ENCODE peak calls at places on chromosomes 4 and X, in ten cellular contexts. U is HFF-Myc, Y is H54, F is RWPE1, K is BE2C, V is T-helper 2 cell, G is MV-4-11, D is fibroblast of the aortic adventitia, C is left lung, J is retina. H is an unnamed sample.

GRCh38 chr4:4914965-4915845 is 55.7 kb downstream of the MSX1 start:
- DNase-seq in U (no peak), Y (no peak), F (no peak), K (no peak), V (no peak), G (no peak), D (peak; percentile 34), C (no peak), J (no peak), H (no peak)

GRCh38 chr4:40998680-40999358 is 215.5 kb downstream of the APBB2 start:
- DNase-seq in U (no peak), Y (no peak), F (peak; percentile 83), K (no peak), V (no peak), G (peak; percentile 51), D (no peak), C (no peak), J (no peak), H (no peak)

GRCh38 chrX:129568349-129568748 is 28.3 kb downstream of the OCRL start:
- DNase-seq in U (no peak), Y (no peak), F (no peak), K (no peak), V (no peak), G (no peak), D (no peak), C (no peak), J (no peak), H (no peak)

GRCh38 chrX:114581528-114582263 is 2.2 kb upstream of the HTR2C start:
- DNase-seq in U (no peak), Y (no peak), F (no peak), K (no peak), V (no peak), G (no peak), D (no peak), C (no peak), J (peak; percentile 60), H (no peak)

GRCh38 chrX:78455901-78456300 is 128.5 kb upstream of the CYSLTR1 start:
- DNase-seq in U (no peak), Y (peak; percentile 8), F (no peak), K (no peak), V (no peak), G (no peak), D (peak; percentile 58), C (no peak), J (no peak), H (peak; percentile 48)

GRCh38 chr4:25439913-25440477 is 62.9 kb downstream of the ANAPC4 start:
- DNase-seq in U (peak; percentile 56), Y (peak; percentile 38), F (peak; percentile 66), K (peak; percentile 65), V (no peak), G (peak; percentile 56), D (peak; percentile 90), C (no peak), J (peak; percentile 71), H (peak; percentile 22)

GRCh38 chr4:122012735-122013134 is 60.9 kb upstream of the TRPC3 start:
- DNase-seq in U (no peak), Y (no peak), F (no peak), K (no peak), V (no peak), G (peak; percentile 51), D (peak; percentile 67), C (no peak), J (no peak), H (no peak)

GRCh38 chr4:151055539-151055938 is 40.5 kb upstream of the LRBA start:
- DNase-seq in U (no peak), Y (no peak), F (no peak), K (no peak), V (no peak), G (no peak), D (no peak), C (no peak), J (no peak), H (no peak)

GRCh38 chrX:3326721-3327120 is 19.7 kb downstream of the MXRA5 start:
- DNase-seq in U (peak; percentile 56), Y (no peak), F (no peak), K (no peak), V (no peak), G (no peak), D (peak; percentile 9), C (no peak), J (no peak), H (no peak)

GRCh38 chr4:140102406-140102805 is 51.6 kb downstream of the MAML3 start:
- DNase-seq in U (no peak), Y (no peak), F (no peak), K (no peak), V (no peak), G (peak; percentile 51), D (no peak), C (no peak), J (no peak), H (no peak)

GRCh38 chr4:185902654-185903053 is 90.7 kb upstream of the SORBS2 start:
- DNase-seq in U (no peak), Y (no peak), F (no peak), K (no peak), V (no peak), G (no peak), D (peak; percentile 18), C (no peak), J (no peak), H (no peak)

GRCh38 chr4:10075953-10076391 is 40.6 kb downstream of the WDR1 start:
- DNase-seq in U (no peak), Y (no peak), F (no peak), K (no peak), V (no peak), G (no peak), D (no peak), C (peak; percentile 53), J (no peak), H (no peak)

GRCh38 chr4:152784490-152785195 is 4.9 kb downstream of the ARFIP1 start:
- DNase-seq in U (peak; percentile 57), Y (no peak), F (no peak), K (peak; percentile 75), V (no peak), G (peak; percentile 31), D (peak; percentile 71), C (no peak), J (no peak), H (no peak)

GRCh38 chrX:153953892-153954617 is 9.6 kb upstream of the RENBP start:
- DNase-seq in U (no peak), Y (no peak), F (no peak), K (no peak), V (no peak), G (no peak), D (no peak), C (no peak), J (no peak), H (no peak)

GRCh38 chrX:152131525-152131924 is 6.9 kb downstream of the MAGEA10 start:
- DNase-seq in U (no peak), Y (no peak), F (no peak), K (no peak), V (no peak), G (no peak), D (no peak), C (no peak), J (no peak), H (no peak)

GRCh38 chr4:59238212-59238611 is 1961.9 kb upstream of the ADGRL3 start:
- DNase-seq in U (no peak), Y (no peak), F (no peak), K (no peak), V (no peak), G (no peak), D (no peak), C (peak; percentile 2), J (no peak), H (no peak)

GRCh38 chrX:136711147-136711546 is 63.2 kb downstream of the CD40LG start:
- DNase-seq in U (no peak), Y (no peak), F (no peak), K (peak; percentile 54), V (no peak), G (no peak), D (peak; percentile 49), C (no peak), J (no peak), H (no peak)

H was measured in HS-27A.